ENCODE peak calls at places on chromosome 15, in four cellular contexts. One of them, this sample, is unnamed.

GRCh38 chr15:78264304-78265136 is at the start of gene DNAJA4:
- DNase-seq in fibroblast of lung: peak
- DNase-seq in lower lobe of right lung: peak
- DNase-seq in GM12864: no peak
- DNase-seq in this sample: no peak

GRCh38 chr15:52362497-52362896 is 66.9 kb upstream of the MYO5C start:
- DNase-seq in fibroblast of lung: peak
- DNase-seq in lower lobe of right lung: no peak
- DNase-seq in GM12864: no peak
- DNase-seq in this sample: peak

GRCh38 chr15:57060799-57061198 is 142.4 kb downstream of the TCF12 start:
- DNase-seq in GM12864: no peak
- DNase-seq in fibroblast of lung: peak
- DNase-seq in lower lobe of right lung: no peak
- DNase-seq in this sample: peak

GRCh38 chr15:77094397-77095030 is 23.6 kb upstream of the TSPAN3 start:
- DNase-seq in fibroblast of lung: no peak
- DNase-seq in GM12864: no peak
- DNase-seq in lower lobe of right lung: no peak
- DNase-seq in this sample: no peak

GRCh38 chr15:70289191-70289955 is 191.7 kb upstream of the TLE3 start:
- DNase-seq in fibroblast of lung: no peak
- DNase-seq in GM12864: no peak
- DNase-seq in lower lobe of right lung: peak
- DNase-seq in this sample: peak

GRCh38 chr15:65381445-65382145 is 3.8 kb upstream of the IGDCC3 start:
- DNase-seq in lower lobe of right lung: no peak
- DNase-seq in GM12864: no peak
- DNase-seq in fibroblast of lung: no peak
- DNase-seq in this sample: no peak

GRCh38 chr15:65939901-65940617 is 70.8 kb downstream of the RAB11A start:
- DNase-seq in lower lobe of right lung: no peak
- DNase-seq in fibroblast of lung: peak
- DNase-seq in GM12864: no peak
- DNase-seq in this sample: peak

GRCh38 chr15:99692825-99693224 is 40.4 kb downstream of the LYSMD4 start:
- DNase-seq in lower lobe of right lung: no peak
- DNase-seq in GM12864: no peak
- DNase-seq in fibroblast of lung: no peak
- DNase-seq in this sample: peak

DNA sequence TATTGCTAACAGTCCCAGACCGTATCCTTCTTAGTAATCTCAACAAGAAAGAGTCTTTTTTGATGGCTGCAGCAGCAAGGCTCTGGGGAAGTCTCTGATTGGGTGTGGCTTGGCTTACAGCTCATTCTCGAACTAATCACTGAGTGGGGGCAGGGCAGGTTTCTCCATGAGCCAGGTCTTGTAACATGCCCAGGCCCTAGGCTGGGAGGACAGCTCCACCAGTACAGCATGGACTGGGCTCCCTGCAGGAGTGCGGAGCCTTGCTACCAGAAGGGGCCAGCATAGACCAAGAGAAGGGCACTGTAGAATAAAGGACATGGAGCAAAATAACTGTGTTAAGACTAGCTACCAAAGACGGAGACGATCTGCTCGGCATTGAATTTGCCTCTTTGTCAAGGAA is 7.2 kb downstream of the CD276 start:
- DNase-seq in fibroblast of lung: peak
- DNase-seq in GM12864: no peak
- DNase-seq in lower lobe of right lung: peak
- DNase-seq in this sample: peak
- TF ChIP-seq CTCF in fibroblast of lung: peak
- TF ChIP-seq CTCF in GM12864: no peak
- TF ChIP-seq CTCF in lower lobe of right lung: no peak
- TF ChIP-seq CTCF in this sample: no peak

GRCh38 chr15:89472785-89473256 is 23.6 kb downstream of the RHCG start:
- DNase-seq in fibroblast of lung: peak
- DNase-seq in lower lobe of right lung: no peak
- DNase-seq in GM12864: peak
- DNase-seq in this sample: peak
- TF ChIP-seq CTCF in fibroblast of lung: peak
- TF ChIP-seq CTCF in lower lobe of right lung: peak
- TF ChIP-seq CTCF in GM12864: peak
- TF ChIP-seq CTCF in this sample: peak

GRCh38 chr15:88572030-88572333 is 25.5 kb upstream of the DET1 start:
- DNase-seq in fibroblast of lung: no peak
- DNase-seq in lower lobe of right lung: no peak
- DNase-seq in GM12864: no peak
- DNase-seq in this sample: no peak
- TF ChIP-seq CTCF in fibroblast of lung: no peak
- TF ChIP-seq CTCF in lower lobe of right lung: no peak
- TF ChIP-seq CTCF in GM12864: no peak
- TF ChIP-seq CTCF in this sample: no peak

GRCh38 chr15:58243083-58243482 is 104.9 kb downstream of the AQP9 start:
- DNase-seq in fibroblast of lung: no peak
- DNase-seq in GM12864: no peak
- DNase-seq in lower lobe of right lung: no peak
- DNase-seq in this sample: no peak

GRCh38 chr15:58246041-58246440 is 107.9 kb downstream of the AQP9 start:
- DNase-seq in GM12864: no peak
- DNase-seq in lower lobe of right lung: no peak
- DNase-seq in fibroblast of lung: no peak
- DNase-seq in this sample: no peak

GRCh38 chr15:58240191-58240932 is 102.2 kb downstream of the AQP9 start:
- DNase-seq in GM12864: no peak
- DNase-seq in lower lobe of right lung: no peak
- DNase-seq in fibroblast of lung: no peak
- DNase-seq in this sample: no peak

GRCh38 chr15:58244546-58244945 is 106.4 kb downstream of the AQP9 start:
- DNase-seq in fibroblast of lung: no peak
- DNase-seq in GM12864: no peak
- DNase-seq in lower lobe of right lung: no peak
- DNase-seq in this sample: no peak

GRCh38 chr15:58241872-58242271 is 103.7 kb downstream of the AQP9 start:
- DNase-seq in GM12864: no peak
- DNase-seq in fibroblast of lung: no peak
- DNase-seq in lower lobe of right lung: no peak
- DNase-seq in this sample: no peak
- TF ChIP-seq CTCF in GM12864: no peak
- TF ChIP-seq CTCF in fibroblast of lung: no peak
- TF ChIP-seq CTCF in lower lobe of right lung: no peak
- TF ChIP-seq CTCF in this sample: no peak

This sample was measured in MCF 10A.